ENCODE peak calls at places on chromosomes 6 and 20, in eight cellular contexts. One of them, this sample, is unnamed.

GRCh38 chr6:154370545-154370944 is 13.9 kb upstream of the IPCEF1 start:
- DNase-seq in epithelial cell of esophagus: peak
- DNase-seq in A673: peak
- DNase-seq in heart left ventricle: no peak
- DNase-seq in lower lobe of right lung: no peak
- DNase-seq in fibroblast of pulmonary artery: peak
- DNase-seq in thoracic aorta: no peak
- DNase-seq in H9: no peak
- DNase-seq in this sample: no peak

GRCh38 chr20:8073024-8073832 is 53.7 kb upstream of the TMX4 start:
- DNase-seq in epithelial cell of esophagus: peak
- DNase-seq in A673: peak
- DNase-seq in heart left ventricle: no peak
- DNase-seq in lower lobe of right lung: no peak
- DNase-seq in fibroblast of pulmonary artery: peak
- DNase-seq in thoracic aorta: no peak
- DNase-seq in H9: no peak
- DNase-seq in this sample: no peak

GRCh38 chr6:38215651-38216319 is 396.3 kb downstream of the ZFAND3 start:
- DNase-seq in epithelial cell of esophagus: no peak
- DNase-seq in A673: no peak
- DNase-seq in heart left ventricle: no peak
- DNase-seq in lower lobe of right lung: no peak
- DNase-seq in fibroblast of pulmonary artery: no peak
- DNase-seq in thoracic aorta: no peak
- DNase-seq in H9: no peak
- DNase-seq in this sample: no peak

GRCh38 chr6:118410001-118410400 is 138.1 kb upstream of the PLN start:
- DNase-seq in epithelial cell of esophagus: no peak
- DNase-seq in A673: no peak
- DNase-seq in heart left ventricle: no peak
- DNase-seq in lower lobe of right lung: no peak
- DNase-seq in fibroblast of pulmonary artery: no peak
- DNase-seq in thoracic aorta: no peak
- DNase-seq in H9: no peak
- DNase-seq in this sample: no peak

GRCh38 chr6:112235956-112236355 is 18.4 kb downstream of the LAMA4 start:
- DNase-seq in epithelial cell of esophagus: peak
- DNase-seq in A673: no peak
- DNase-seq in heart left ventricle: no peak
- DNase-seq in lower lobe of right lung: no peak
- DNase-seq in fibroblast of pulmonary artery: peak
- DNase-seq in thoracic aorta: no peak
- DNase-seq in H9: no peak
- DNase-seq in this sample: no peak

GRCh38 chr6:134436950-134437349 is 119.0 kb upstream of the SGK1 start:
- DNase-seq in epithelial cell of esophagus: peak
- DNase-seq in A673: no peak
- DNase-seq in heart left ventricle: no peak
- DNase-seq in lower lobe of right lung: no peak
- DNase-seq in fibroblast of pulmonary artery: peak
- DNase-seq in thoracic aorta: no peak
- DNase-seq in H9: no peak
- DNase-seq in this sample: no peak

GRCh38 chr20:47762699-47763098 is 22.6 kb downstream of the SULF2 start:
- DNase-seq in epithelial cell of esophagus: no peak
- DNase-seq in A673: peak
- DNase-seq in heart left ventricle: no peak
- DNase-seq in lower lobe of right lung: no peak
- DNase-seq in fibroblast of pulmonary artery: peak
- DNase-seq in thoracic aorta: no peak
- DNase-seq in H9: no peak
- DNase-seq in this sample: no peak

GRCh38 chr20:63060057-63060991 is 53.6 kb upstream of the BHLHE23 start:
- DNase-seq in epithelial cell of esophagus: no peak
- DNase-seq in A673: peak
- DNase-seq in heart left ventricle: peak
- DNase-seq in lower lobe of right lung: peak
- DNase-seq in fibroblast of pulmonary artery: peak
- DNase-seq in thoracic aorta: no peak
- DNase-seq in H9: peak
- DNase-seq in this sample: no peak

GRCh38 chr6:151502499-151502898 is 8.7 kb downstream of the CCDC170 start:
- DNase-seq in epithelial cell of esophagus: peak
- DNase-seq in A673: peak
- DNase-seq in heart left ventricle: no peak
- DNase-seq in lower lobe of right lung: no peak
- DNase-seq in fibroblast of pulmonary artery: no peak
- DNase-seq in thoracic aorta: no peak
- DNase-seq in H9: no peak
- DNase-seq in this sample: no peak

GRCh38 chr6:34521463-34522288 is 34.5 kb downstream of the SPDEF start:
- DNase-seq in epithelial cell of esophagus: no peak
- DNase-seq in A673: no peak
- DNase-seq in heart left ventricle: peak
- DNase-seq in lower lobe of right lung: peak
- DNase-seq in fibroblast of pulmonary artery: no peak
- DNase-seq in thoracic aorta: no peak
- DNase-seq in H9: no peak
- DNase-seq in this sample: no peak

GRCh38 chr20:44633872-44634600 is 17.5 kb downstream of the ADA start:
- DNase-seq in epithelial cell of esophagus: no peak
- DNase-seq in A673: no peak
- DNase-seq in heart left ventricle: no peak
- DNase-seq in lower lobe of right lung: no peak
- DNase-seq in fibroblast of pulmonary artery: no peak
- DNase-seq in thoracic aorta: no peak
- DNase-seq in H9: no peak
- DNase-seq in this sample: no peak

GRCh38 chr6:139981810-139982550 is 607.5 kb upstream of the CITED2 start:
- DNase-seq in epithelial cell of esophagus: peak
- DNase-seq in A673: peak
- DNase-seq in heart left ventricle: no peak
- DNase-seq in lower lobe of right lung: no peak
- DNase-seq in fibroblast of pulmonary artery: peak
- DNase-seq in thoracic aorta: no peak
- DNase-seq in H9: peak
- DNase-seq in this sample: peak

GRCh38 chr6:163529605-163530004 is 115.1 kb downstream of the QKI start:
- DNase-seq in epithelial cell of esophagus: peak
- DNase-seq in A673: peak
- DNase-seq in heart left ventricle: no peak
- DNase-seq in lower lobe of right lung: no peak
- DNase-seq in fibroblast of pulmonary artery: peak
- DNase-seq in thoracic aorta: no peak
- DNase-seq in H9: no peak
- DNase-seq in this sample: no peak
- TF ChIP-seq CTCF in epithelial cell of esophagus: no peak
- TF ChIP-seq CTCF in A673: no peak
- TF ChIP-seq CTCF in heart left ventricle: no peak
- TF ChIP-seq CTCF in lower lobe of right lung: no peak
- TF ChIP-seq CTCF in fibroblast of pulmonary artery: no peak
- TF ChIP-seq CTCF in thoracic aorta: no peak
- TF ChIP-seq CTCF in H9: no peak
- TF ChIP-seq CTCF in this sample: no peak

GRCh38 chr6:55953384-55953783 is 78.0 kb upstream of the BMP5 start:
- DNase-seq in epithelial cell of esophagus: peak
- DNase-seq in A673: peak
- DNase-seq in heart left ventricle: no peak
- DNase-seq in lower lobe of right lung: no peak
- DNase-seq in fibroblast of pulmonary artery: peak
- DNase-seq in thoracic aorta: no peak
- DNase-seq in H9: no peak
- DNase-seq in this sample: no peak
- TF ChIP-seq CTCF in epithelial cell of esophagus: peak
- TF ChIP-seq CTCF in A673: peak
- TF ChIP-seq CTCF in heart left ventricle: no peak
- TF ChIP-seq CTCF in lower lobe of right lung: no peak
- TF ChIP-seq CTCF in fibroblast of pulmonary artery: peak
- TF ChIP-seq CTCF in thoracic aorta: no peak
- TF ChIP-seq CTCF in H9: peak
- TF ChIP-seq CTCF in this sample: no peak

DNA sequence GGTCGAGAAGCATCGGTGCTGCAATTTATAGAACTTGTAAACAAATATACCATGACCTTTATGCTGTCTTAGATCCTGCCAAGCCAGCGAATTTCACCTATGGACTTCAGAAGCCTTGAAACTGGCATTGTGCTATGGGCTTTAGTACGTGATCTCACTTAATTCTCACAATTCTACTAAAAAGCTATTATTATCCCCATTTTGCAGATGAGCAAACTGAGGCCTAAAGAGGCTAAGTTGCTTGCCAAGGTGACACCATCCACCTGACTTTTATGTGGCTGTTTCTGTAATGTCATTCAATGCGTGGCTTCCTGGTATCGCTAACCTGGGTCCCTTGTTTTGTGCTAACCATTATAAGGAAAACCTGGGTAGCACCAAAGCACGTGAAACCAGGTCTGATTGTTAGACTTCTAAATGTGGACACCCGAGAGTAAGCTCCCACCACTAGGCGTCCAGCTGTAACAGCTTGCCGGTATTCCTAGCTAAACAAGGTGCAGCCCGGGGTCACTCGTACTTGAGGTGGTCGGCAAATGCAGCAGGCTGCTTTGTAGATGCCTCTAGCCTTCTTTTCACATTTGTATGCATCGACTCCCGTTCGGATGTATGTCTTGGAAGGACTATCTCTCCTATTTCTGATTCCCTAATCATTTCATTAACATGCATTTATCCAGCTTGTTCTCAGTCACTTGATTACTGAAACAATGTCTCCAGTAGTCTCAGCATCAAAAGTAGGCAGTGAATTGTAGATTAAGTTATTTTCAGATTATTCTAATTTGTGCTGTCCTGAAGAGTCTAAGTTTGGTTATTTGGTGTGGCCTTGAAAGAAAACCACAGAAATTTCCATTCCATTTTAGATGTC is 1.1 kb downstream of the SYNJ2 start:
- DNase-seq in epithelial cell of esophagus: no peak
- DNase-seq in A673: no peak
- DNase-seq in heart left ventricle: no peak
- DNase-seq in lower lobe of right lung: no peak
- DNase-seq in fibroblast of pulmonary artery: peak
- DNase-seq in thoracic aorta: no peak
- DNase-seq in H9: no peak
- DNase-seq in this sample: no peak
- TF ChIP-seq CTCF in epithelial cell of esophagus: peak
- TF ChIP-seq CTCF in A673: no peak
- TF ChIP-seq CTCF in heart left ventricle: no peak
- TF ChIP-seq CTCF in lower lobe of right lung: no peak
- TF ChIP-seq CTCF in fibroblast of pulmonary artery: peak
- TF ChIP-seq CTCF in thoracic aorta: peak
- TF ChIP-seq CTCF in H9: peak
- TF ChIP-seq CTCF in this sample: no peak

GRCh38 chr20:18272451-18272850 is 15.9 kb upstream of the ZNF133 start:
- DNase-seq in epithelial cell of esophagus: peak
- DNase-seq in A673: peak
- DNase-seq in heart left ventricle: no peak
- DNase-seq in lower lobe of right lung: no peak
- DNase-seq in fibroblast of pulmonary artery: peak
- DNase-seq in thoracic aorta: no peak
- DNase-seq in H9: no peak
- DNase-seq in this sample: no peak
- TF ChIP-seq CTCF in epithelial cell of esophagus: peak
- TF ChIP-seq CTCF in A673: no peak
- TF ChIP-seq CTCF in heart left ventricle: no peak
- TF ChIP-seq CTCF in lower lobe of right lung: no peak
- TF ChIP-seq CTCF in fibroblast of pulmonary artery: peak
- TF ChIP-seq CTCF in thoracic aorta: no peak
- TF ChIP-seq CTCF in H9: peak
- TF ChIP-seq CTCF in this sample: no peak

GRCh38 chr20:52483382-52483781 is 291.8 kb upstream of the ZFP64 start:
- DNase-seq in epithelial cell of esophagus: no peak
- DNase-seq in A673: no peak
- DNase-seq in heart left ventricle: no peak
- DNase-seq in lower lobe of right lung: no peak
- DNase-seq in fibroblast of pulmonary artery: no peak
- DNase-seq in thoracic aorta: no peak
- DNase-seq in H9: no peak
- DNase-seq in this sample: no peak
- TF ChIP-seq CTCF in epithelial cell of esophagus: no peak
- TF ChIP-seq CTCF in A673: no peak
- TF ChIP-seq CTCF in heart left ventricle: no peak
- TF ChIP-seq CTCF in lower lobe of right lung: no peak
- TF ChIP-seq CTCF in fibroblast of pulmonary artery: no peak
- TF ChIP-seq CTCF in thoracic aorta: no peak
- TF ChIP-seq CTCF in H9: no peak
- TF ChIP-seq CTCF in this sample: no peak

GRCh38 chr20:49368596-49368995 is 90.7 kb upstream of the ZNFX1 start:
- DNase-seq in epithelial cell of esophagus: no peak
- DNase-seq in A673: no peak
- DNase-seq in heart left ventricle: no peak
- DNase-seq in lower lobe of right lung: no peak
- DNase-seq in fibroblast of pulmonary artery: no peak
- DNase-seq in thoracic aorta: no peak
- DNase-seq in H9: no peak
- DNase-seq in this sample: no peak
- TF ChIP-seq CTCF in epithelial cell of esophagus: no peak
- TF ChIP-seq CTCF in A673: no peak
- TF ChIP-seq CTCF in heart left ventricle: no peak
- TF ChIP-seq CTCF in lower lobe of right lung: no peak
- TF ChIP-seq CTCF in fibroblast of pulmonary artery: no peak
- TF ChIP-seq CTCF in thoracic aorta: no peak
- TF ChIP-seq CTCF in H9: no peak
- TF ChIP-seq CTCF in this sample: no peak

This sample was measured in nephron progenitor cell.